ENCODE peak calls at places on chromosomes 12 and 14, in nine cellular contexts. N, I, G, Y, U, C, T, E and D are unnamed samples.

GRCh38 chr14:51236314-51236713 is 3.7 kb upstream of the TMX1 start:
- DNase-seq in C (peak), Y (peak), N (no peak), U (no peak), G (no peak), T (no peak), E (peak), I (peak), D (peak)

GRCh38 chr14:98103705-98104104 is 1168.3 kb downstream of the BCL11B start:
- DNase-seq in G (no peak), N (no peak), C (no peak), U (no peak), I (no peak), Y (no peak), E (no peak), T (no peak), D (no peak)

GRCh38 chr12:104516821-104517220 is 60.1 kb downstream of the CHST11 start:
- DNase-seq in E (no peak), I (no peak), U (no peak), N (no peak), Y (no peak), C (no peak), T (no peak), G (no peak), D (no peak)

GRCh38 chr12:12705833-12706520 is 10.0 kb upstream of the GPR19 start:
- DNase-seq in U (no peak), C (no peak), N (no peak), E (no peak), I (no peak), Y (no peak), G (peak), T (no peak), D (no peak)

GRCh38 chr14:68386950-68387779 is 405.7 kb downstream of the ZFP36L1 start:
- DNase-seq in T (no peak), C (no peak), I (peak), U (peak), G (no peak), N (no peak), Y (no peak), E (no peak), D (no peak)

GRCh38 chr14:92906823-92907222 is 16.1 kb upstream of the CHGA start:
- DNase-seq in C (no peak), G (no peak), I (no peak), N (no peak), E (no peak), T (no peak), Y (no peak), U (no peak), D (no peak)

GRCh38 chr12:123270380-123271181 is 1.1 kb downstream of the CDK2AP1 start:
- DNase-seq in G (no peak), Y (peak), E (peak), N (no peak), C (no peak), T (peak), I (peak), U (no peak), D (no peak)

GRCh38 chr12:2344476-2344875 is 291.7 kb downstream of the CACNA1C start:
- DNase-seq in G (no peak), E (no peak), C (no peak), U (no peak), N (no peak), I (no peak), T (no peak), Y (no peak), D (no peak)

GRCh38 chr12:52197371-52198231 is 5.8 kb upstream of the KRT80 start:
- DNase-seq in E (no peak), U (no peak), G (no peak), T (no peak), Y (no peak), C (no peak), I (no peak), N (no peak), D (no peak)